ENCODE peak calls at places on chromosomes 6 and 20, in four cellular contexts. P, W, Y and J are unnamed samples.

GRCh38 chr6:26205625-26206574 is 118.7 kb downstream of the HFE start:
- DNase-seq in P (peak; percentile 92), W (no peak), Y (no peak), J (peak; percentile 78)

GRCh38 chr20:44495802-44496481 is 20.3 kb downstream of the TTPAL start:
- DNase-seq in P (peak; percentile 98), W (no peak), Y (peak; percentile 97), J (peak; percentile 97)

GRCh38 chr6:161745594-161745993 is 471.7 kb upstream of the AGPAT4 start:
- DNase-seq in P (no peak), W (no peak), Y (no peak), J (no peak)

GRCh38 chr6:110939429-110939828 is 19.1 kb upstream of the GTF3C6 start:
- DNase-seq in P (no peak), W (no peak), Y (no peak), J (no peak)

GRCh38 chr6:138105880-138106664 is 1.1 kb downstream of the PERP start:
- DNase-seq in P (peak; percentile 6), W (no peak), Y (no peak), J (no peak)

GRCh38 chr6:150939399-150939798 is 73.9 kb downstream of the MTHFD1L start:
- DNase-seq in P (no peak), W (no peak), Y (no peak), J (no peak)

GRCh38 chr6:19851273-19852089 is 14.3 kb downstream of the ID4 start:
- DNase-seq in P (peak; percentile 74), W (no peak), Y (peak; percentile 36), J (peak; percentile 81)

GRCh38 chr6:31943742-31944141 is 2.2 kb upstream of the CFB start:
- DNase-seq in P (no peak), W (no peak), Y (no peak), J (no peak)

GRCh38 chr20:3679749-3680700 is 1.8 kb downstream of the ADAM33 start:
- DNase-seq in P (peak; percentile 65), W (peak; percentile 56), Y (peak; percentile 57), J (peak; percentile 44)

GRCh38 chr6:114421219-114421618 is 78.4 kb upstream of the HS3ST5 start:
- DNase-seq in P (no peak), W (no peak), Y (no peak), J (no peak)

GRCh38 chr6:82711992-82712788 is 348.6 kb downstream of the TPBG start:
- DNase-seq in P (peak; percentile 47), W (no peak), Y (peak; percentile 21), J (no peak)

GRCh38 chr6:44133003-44133931 is 5.9 kb downstream of the TMEM63B start:
- DNase-seq in P (no peak), W (peak; percentile 55), Y (no peak), J (no peak)

GRCh38 chr6:106089981-106090380 is 3.8 kb downstream of the PRDM1 start:
- DNase-seq in P (no peak), W (no peak), Y (no peak), J (no peak)

GRCh38 chr6:167746377-167747151 is 80.1 kb upstream of the AFDN start:
- DNase-seq in P (no peak), W (no peak), Y (no peak), J (no peak)

GRCh38 chr6:16306334-16306733 is 67.9 kb downstream of the GMPR start:
- DNase-seq in P (no peak), W (no peak), Y (no peak), J (no peak)

GRCh38 chr6:132683543-132683942 is 24.6 kb upstream of the TAAR1 start:
- DNase-seq in P (peak; percentile 91), W (no peak), Y (no peak), J (peak; percentile 30)

GRCh38 chr20:32183947-32184635 is 23.5 kb downstream of the PLAGL2 start:
- DNase-seq in P (no peak), W (no peak), Y (no peak), J (no peak)

GRCh38 chr6:125037826-125038225 is 75.6 kb downstream of the RNF217 start:
- DNase-seq in P (no peak), W (no peak), Y (no peak), J (no peak)

GRCh38 chr6:112910256-112910655 is 563.1 kb downstream of the RFPL4B start:
- DNase-seq in P (peak; percentile 71), W (no peak), Y (no peak), J (no peak)

GRCh38 chr20:63830821-63831593 is at the start of gene ZBTB46:
- DNase-seq in P (no peak), W (peak; percentile 79), Y (no peak), J (no peak)

GRCh38 chr6:13703496-13703895 is 8.1 kb downstream of the RANBP9 start:
- DNase-seq in P (no peak), W (no peak), Y (no peak), J (no peak)

GRCh38 chr6:148112851-148113319 is 229.8 kb upstream of the SASH1 start:
- DNase-seq in P (no peak), W (no peak), Y (no peak), J (no peak)

GRCh38 chr6:112287836-112288235 is 33.5 kb upstream of the LAMA4 start:
- DNase-seq in P (no peak), W (no peak), Y (no peak), J (no peak)

GRCh38 chr6:52839124-52840055 is 1.2 kb downstream of the GSTA5 start:
- DNase-seq in P (no peak), W (no peak), Y (no peak), J (peak; percentile 61)

DNA sequence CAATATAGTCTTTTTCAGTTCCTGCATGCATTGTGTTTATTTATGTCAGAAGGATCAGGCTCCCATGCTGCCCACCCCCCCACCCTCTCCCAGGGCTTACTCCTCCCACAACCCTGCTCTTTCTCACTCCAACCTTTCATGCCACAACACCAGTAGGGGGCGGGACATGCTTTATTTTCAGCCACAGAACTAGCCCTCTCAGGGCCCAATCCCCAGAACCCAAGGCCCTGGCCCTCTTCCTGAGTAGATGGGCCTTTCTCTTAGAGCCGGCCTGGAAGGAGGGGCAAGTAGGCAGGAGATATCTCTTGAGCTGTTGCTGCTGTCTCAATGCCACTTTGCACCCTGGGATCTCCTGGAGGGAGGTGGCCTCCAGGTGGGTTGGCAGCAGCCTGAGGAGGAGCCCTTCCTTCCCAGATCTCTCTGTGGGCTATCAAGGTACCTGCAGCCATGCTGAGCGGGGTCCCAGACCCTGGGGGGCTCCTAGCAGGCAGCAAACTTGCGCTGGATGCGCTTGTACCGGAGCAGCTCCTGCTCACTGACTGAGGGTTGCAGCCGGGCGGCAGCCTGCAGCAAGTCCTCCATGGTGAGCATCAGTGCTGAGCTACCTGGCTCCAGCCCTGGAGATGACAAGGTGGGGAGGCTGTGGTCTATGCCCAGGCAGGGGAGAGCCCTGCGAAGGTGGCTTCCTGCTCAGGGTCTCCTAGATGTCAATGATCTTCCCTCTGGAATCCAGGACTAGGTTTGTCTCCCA is 3.5 kb downstream of the GNMT start:
- DNase-seq in P (no peak), W (no peak), Y (no peak), J (peak; percentile 40)
- TF ChIP-seq CTCF in P (peak; percentile 21), W (no peak), Y (peak; percentile 32), J (peak; percentile 61)

DNA sequence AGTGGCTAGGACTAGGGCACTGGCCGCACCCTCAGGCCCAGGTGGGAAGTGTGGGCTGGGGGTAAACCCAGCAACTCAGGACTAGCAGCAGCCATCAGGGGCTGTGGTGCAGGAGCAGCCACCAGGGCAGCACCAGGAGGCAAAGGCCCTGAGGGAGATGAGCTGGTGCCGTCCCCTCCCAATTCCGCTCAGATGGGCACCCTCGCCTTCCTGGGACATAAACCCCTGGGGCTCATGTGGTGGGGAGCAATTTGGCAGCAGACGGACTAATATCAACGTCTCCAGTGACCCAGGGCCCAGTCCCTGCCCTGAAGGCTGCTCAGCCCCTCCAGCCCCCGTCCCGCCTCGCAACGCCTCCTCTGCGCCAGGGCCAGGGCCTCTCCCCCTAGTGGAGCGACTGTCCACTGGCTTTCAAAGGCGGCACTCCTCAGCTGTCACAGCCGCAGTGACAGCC is 349.7 kb downstream of the ZFAND3 start:
- DNase-seq in P (no peak), W (no peak), Y (no peak), J (no peak)
- TF ChIP-seq CTCF in P (no peak), W (peak; percentile 26), Y (no peak), J (peak; percentile 35)

GRCh38 chr20:50085481-50086365 is 27.2 kb downstream of the UBE2V1 start:
- DNase-seq in P (peak; percentile 42), W (no peak), Y (no peak), J (peak; percentile 49)
- TF ChIP-seq CTCF in P (peak; percentile 93), W (peak; percentile 88), Y (peak; percentile 65), J (peak; percentile 77)

GRCh38 chr6:43097098-43097489 is 21.0 kb downstream of the PTK7 start:
- DNase-seq in P (no peak), W (no peak), Y (no peak), J (no peak)
- TF ChIP-seq CTCF in P (no peak), W (no peak), Y (no peak), J (peak; percentile 13)

GRCh38 chr6:77151241-77151640 is 312.1 kb downstream of the HTR1B start:
- DNase-seq in P (no peak), W (no peak), Y (no peak), J (no peak)
- TF ChIP-seq CTCF in P (no peak), W (no peak), Y (no peak), J (no peak)